ENCODE peak calls at places on chromosomes 2 and 18, in ten cellular contexts. One of them, this sample, is unnamed.

GRCh38 chr2:227717687-227718567 is at the start of gene SLC19A3:
- DNase-seq in kidney epithelial cell: peak
- DNase-seq in GM10248: no peak
- DNase-seq in Right ventricle myocardium inferior: peak
- DNase-seq in activated gamma-delta T cell treated with Interleukin-2 at 50 U/mL for 16 hours: no peak
- DNase-seq in NCI-H345: peak
- DNase-seq in nephron progenitor cell: peak
- DNase-seq in activated CD8-positive, alpha-beta memory T cell treated with anti-CD3 and anti-CD28 coated beads, Interleukin-2, amount 50 U/mL, for 48 hours: no peak
- DNase-seq in substantia nigra: peak
- DNase-seq in astrocyte of the hippocampus: peak
- DNase-seq in this sample: no peak

GRCh38 chr2:156189143-156189542 is 143.4 kb downstream of the NR4A2 start:
- DNase-seq in astrocyte of the hippocampus: no peak
- DNase-seq in nephron progenitor cell: no peak
- DNase-seq in substantia nigra: no peak
- DNase-seq in activated CD8-positive, alpha-beta memory T cell treated with anti-CD3 and anti-CD28 coated beads, Interleukin-2, amount 50 U/mL, for 48 hours: no peak
- DNase-seq in Right ventricle myocardium inferior: no peak
- DNase-seq in GM10248: no peak
- DNase-seq in NCI-H345: peak
- DNase-seq in activated gamma-delta T cell treated with Interleukin-2 at 50 U/mL for 16 hours: no peak
- DNase-seq in kidney epithelial cell: no peak
- DNase-seq in this sample: no peak

GRCh38 chr2:46539327-46540276 is 60.2 kb downstream of the TMEM247 start:
- DNase-seq in NCI-H345: no peak
- DNase-seq in activated gamma-delta T cell treated with Interleukin-2 at 50 U/mL for 16 hours: no peak
- DNase-seq in nephron progenitor cell: no peak
- DNase-seq in Right ventricle myocardium inferior: no peak
- DNase-seq in substantia nigra: no peak
- DNase-seq in kidney epithelial cell: no peak
- DNase-seq in activated CD8-positive, alpha-beta memory T cell treated with anti-CD3 and anti-CD28 coated beads, Interleukin-2, amount 50 U/mL, for 48 hours: no peak
- DNase-seq in astrocyte of the hippocampus: no peak
- DNase-seq in GM10248: no peak
- DNase-seq in this sample: no peak

GRCh38 chr2:96103906-96104861 is 12.2 kb downstream of the ADRA2B start:
- DNase-seq in astrocyte of the hippocampus: no peak
- DNase-seq in substantia nigra: no peak
- DNase-seq in Right ventricle myocardium inferior: no peak
- DNase-seq in activated gamma-delta T cell treated with Interleukin-2 at 50 U/mL for 16 hours: no peak
- DNase-seq in NCI-H345: no peak
- DNase-seq in activated CD8-positive, alpha-beta memory T cell treated with anti-CD3 and anti-CD28 coated beads, Interleukin-2, amount 50 U/mL, for 48 hours: no peak
- DNase-seq in GM10248: no peak
- DNase-seq in nephron progenitor cell: no peak
- DNase-seq in kidney epithelial cell: no peak
- DNase-seq in this sample: no peak

GRCh38 chr18:44742126-44742525 is 61.4 kb downstream of the SETBP1 start:
- DNase-seq in astrocyte of the hippocampus: no peak
- DNase-seq in activated gamma-delta T cell treated with Interleukin-2 at 50 U/mL for 16 hours: no peak
- DNase-seq in GM10248: no peak
- DNase-seq in kidney epithelial cell: no peak
- DNase-seq in Right ventricle myocardium inferior: no peak
- DNase-seq in nephron progenitor cell: no peak
- DNase-seq in activated CD8-positive, alpha-beta memory T cell treated with anti-CD3 and anti-CD28 coated beads, Interleukin-2, amount 50 U/mL, for 48 hours: no peak
- DNase-seq in NCI-H345: no peak
- DNase-seq in substantia nigra: no peak
- DNase-seq in this sample: no peak

GRCh38 chr2:239162141-239162821 is 238.5 kb downstream of the HDAC4 start:
- DNase-seq in GM10248: no peak
- DNase-seq in activated CD8-positive, alpha-beta memory T cell treated with anti-CD3 and anti-CD28 coated beads, Interleukin-2, amount 50 U/mL, for 48 hours: no peak
- DNase-seq in Right ventricle myocardium inferior: no peak
- DNase-seq in nephron progenitor cell: no peak
- DNase-seq in activated gamma-delta T cell treated with Interleukin-2 at 50 U/mL for 16 hours: no peak
- DNase-seq in substantia nigra: no peak
- DNase-seq in astrocyte of the hippocampus: no peak
- DNase-seq in NCI-H345: no peak
- DNase-seq in kidney epithelial cell: no peak
- DNase-seq in this sample: no peak

GRCh38 chr18:10374615-10375295 is 79.7 kb upstream of the APCDD1 start:
- DNase-seq in nephron progenitor cell: no peak
- DNase-seq in Right ventricle myocardium inferior: no peak
- DNase-seq in kidney epithelial cell: no peak
- DNase-seq in activated CD8-positive, alpha-beta memory T cell treated with anti-CD3 and anti-CD28 coated beads, Interleukin-2, amount 50 U/mL, for 48 hours: no peak
- DNase-seq in activated gamma-delta T cell treated with Interleukin-2 at 50 U/mL for 16 hours: no peak
- DNase-seq in NCI-H345: no peak
- DNase-seq in substantia nigra: no peak
- DNase-seq in astrocyte of the hippocampus: peak
- DNase-seq in GM10248: no peak
- DNase-seq in this sample: no peak

GRCh38 chr2:231394201-231395141 is 1.0 kb upstream of the B3GNT7 start:
- DNase-seq in activated gamma-delta T cell treated with Interleukin-2 at 50 U/mL for 16 hours: no peak
- DNase-seq in activated CD8-positive, alpha-beta memory T cell treated with anti-CD3 and anti-CD28 coated beads, Interleukin-2, amount 50 U/mL, for 48 hours: no peak
- DNase-seq in GM10248: peak
- DNase-seq in substantia nigra: no peak
- DNase-seq in nephron progenitor cell: no peak
- DNase-seq in Right ventricle myocardium inferior: no peak
- DNase-seq in astrocyte of the hippocampus: no peak
- DNase-seq in kidney epithelial cell: no peak
- DNase-seq in NCI-H345: no peak
- DNase-seq in this sample: no peak

GRCh38 chr18:28208712-28209265 is 31.9 kb upstream of the CDH2 start:
- DNase-seq in activated gamma-delta T cell treated with Interleukin-2 at 50 U/mL for 16 hours: no peak
- DNase-seq in NCI-H345: no peak
- DNase-seq in Right ventricle myocardium inferior: no peak
- DNase-seq in activated CD8-positive, alpha-beta memory T cell treated with anti-CD3 and anti-CD28 coated beads, Interleukin-2, amount 50 U/mL, for 48 hours: no peak
- DNase-seq in kidney epithelial cell: no peak
- DNase-seq in astrocyte of the hippocampus: no peak
- DNase-seq in substantia nigra: no peak
- DNase-seq in GM10248: no peak
- DNase-seq in nephron progenitor cell: no peak
- DNase-seq in this sample: no peak

GRCh38 chr2:134502090-134502487 is 216.7 kb downstream of the TMEM163 start:
- DNase-seq in kidney epithelial cell: no peak
- DNase-seq in nephron progenitor cell: no peak
- DNase-seq in NCI-H345: no peak
- DNase-seq in astrocyte of the hippocampus: no peak
- DNase-seq in activated gamma-delta T cell treated with Interleukin-2 at 50 U/mL for 16 hours: no peak
- DNase-seq in activated CD8-positive, alpha-beta memory T cell treated with anti-CD3 and anti-CD28 coated beads, Interleukin-2, amount 50 U/mL, for 48 hours: no peak
- DNase-seq in Right ventricle myocardium inferior: no peak
- DNase-seq in substantia nigra: no peak
- DNase-seq in GM10248: no peak
- DNase-seq in this sample: no peak

GRCh38 chr18:62486290-62486964 is 36.4 kb upstream of the ZCCHC2 start:
- DNase-seq in activated gamma-delta T cell treated with Interleukin-2 at 50 U/mL for 16 hours: no peak
- DNase-seq in nephron progenitor cell: no peak
- DNase-seq in astrocyte of the hippocampus: peak
- DNase-seq in kidney epithelial cell: peak
- DNase-seq in substantia nigra: no peak
- DNase-seq in Right ventricle myocardium inferior: no peak
- DNase-seq in activated CD8-positive, alpha-beta memory T cell treated with anti-CD3 and anti-CD28 coated beads, Interleukin-2, amount 50 U/mL, for 48 hours: no peak
- DNase-seq in NCI-H345: peak
- DNase-seq in GM10248: no peak
- DNase-seq in this sample: peak

GRCh38 chr2:232325324-232326273 is 53.0 kb upstream of the ALPP start:
- DNase-seq in GM10248: peak
- DNase-seq in nephron progenitor cell: peak
- DNase-seq in substantia nigra: no peak
- DNase-seq in astrocyte of the hippocampus: peak
- DNase-seq in activated CD8-positive, alpha-beta memory T cell treated with anti-CD3 and anti-CD28 coated beads, Interleukin-2, amount 50 U/mL, for 48 hours: peak
- DNase-seq in activated gamma-delta T cell treated with Interleukin-2 at 50 U/mL for 16 hours: peak
- DNase-seq in NCI-H345: peak
- DNase-seq in kidney epithelial cell: no peak
- DNase-seq in Right ventricle myocardium inferior: peak
- DNase-seq in this sample: peak

GRCh38 chr2:147273106-147273505 is 571.7 kb upstream of the ACVR2A start:
- DNase-seq in kidney epithelial cell: peak
- DNase-seq in substantia nigra: no peak
- DNase-seq in activated CD8-positive, alpha-beta memory T cell treated with anti-CD3 and anti-CD28 coated beads, Interleukin-2, amount 50 U/mL, for 48 hours: no peak
- DNase-seq in nephron progenitor cell: no peak
- DNase-seq in NCI-H345: no peak
- DNase-seq in GM10248: no peak
- DNase-seq in activated gamma-delta T cell treated with Interleukin-2 at 50 U/mL for 16 hours: no peak
- DNase-seq in astrocyte of the hippocampus: peak
- DNase-seq in Right ventricle myocardium inferior: no peak
- DNase-seq in this sample: no peak

GRCh38 chr2:160862226-160862625 is 298.0 kb upstream of the TANK start:
- DNase-seq in activated CD8-positive, alpha-beta memory T cell treated with anti-CD3 and anti-CD28 coated beads, Interleukin-2, amount 50 U/mL, for 48 hours: no peak
- DNase-seq in activated gamma-delta T cell treated with Interleukin-2 at 50 U/mL for 16 hours: no peak
- DNase-seq in nephron progenitor cell: no peak
- DNase-seq in astrocyte of the hippocampus: no peak
- DNase-seq in substantia nigra: no peak
- DNase-seq in kidney epithelial cell: no peak
- DNase-seq in NCI-H345: no peak
- DNase-seq in Right ventricle myocardium inferior: no peak
- DNase-seq in GM10248: no peak
- DNase-seq in this sample: no peak

GRCh38 chr2:1173528-1173927 is 222.9 kb downstream of the SNTG2 start:
- DNase-seq in GM10248: no peak
- DNase-seq in NCI-H345: no peak
- DNase-seq in astrocyte of the hippocampus: no peak
- DNase-seq in activated gamma-delta T cell treated with Interleukin-2 at 50 U/mL for 16 hours: no peak
- DNase-seq in substantia nigra: no peak
- DNase-seq in Right ventricle myocardium inferior: no peak
- DNase-seq in activated CD8-positive, alpha-beta memory T cell treated with anti-CD3 and anti-CD28 coated beads, Interleukin-2, amount 50 U/mL, for 48 hours: no peak
- DNase-seq in nephron progenitor cell: no peak
- DNase-seq in kidney epithelial cell: no peak
- DNase-seq in this sample: no peak

GRCh38 chr2:216522892-216523502 is 24.4 kb downstream of the RPL37A start:
- DNase-seq in Right ventricle myocardium inferior: no peak
- DNase-seq in nephron progenitor cell: no peak
- DNase-seq in GM10248: no peak
- DNase-seq in activated CD8-positive, alpha-beta memory T cell treated with anti-CD3 and anti-CD28 coated beads, Interleukin-2, amount 50 U/mL, for 48 hours: no peak
- DNase-seq in substantia nigra: no peak
- DNase-seq in astrocyte of the hippocampus: no peak
- DNase-seq in NCI-H345: no peak
- DNase-seq in kidney epithelial cell: no peak
- DNase-seq in activated gamma-delta T cell treated with Interleukin-2 at 50 U/mL for 16 hours: no peak
- DNase-seq in this sample: no peak

This sample was measured in HT1080.